ENCODE peak calls at places on chromosomes 4 and X, in four cellular contexts. Z, I, Y and F are unnamed samples.

GRCh38 chrX:119238557-119238956 is 2.5 kb downstream of the PGRMC1 start:
- DNase-seq in Z (no peak), I (no peak), Y (no peak), F (no peak)

GRCh38 chr4:40058854-40059253 is 2.2 kb downstream of the N4BP2 start:
- DNase-seq in Z (no peak), I (no peak), Y (no peak), F (no peak)

GRCh38 chr4:169640261-169640880 is 20.0 kb downstream of the CLCN3 start:
- DNase-seq in Z (no peak), I (no peak), Y (no peak), F (no peak)

GRCh38 chrX:16839852-16840460 is 30.2 kb downstream of the RBBP7 start:
- DNase-seq in Z (no peak), I (no peak), Y (no peak), F (no peak)

GRCh38 chr4:40238008-40238699 is 41.3 kb downstream of the RHOH start:
- DNase-seq in Z (no peak), I (no peak), Y (no peak), F (no peak)

GRCh38 chr4:153750197-153750817 is 9.5 kb downstream of the RNF175 start:
- DNase-seq in Z (peak; percentile 63), I (peak; percentile 76), Y (peak; percentile 16), F (peak; percentile 78)

GRCh38 chr4:964346-965025 is 8.9 kb downstream of the DGKQ start:
- DNase-seq in Z (no peak), I (no peak), Y (no peak), F (no peak)

GRCh38 chrX:123476636-123477219 is 256.1 kb downstream of the THOC2 start:
- DNase-seq in Z (no peak), I (no peak), Y (no peak), F (no peak)

GRCh38 chr4:140125374-140125773 is 28.6 kb downstream of the MAML3 start:
- DNase-seq in Z (no peak), I (no peak), Y (no peak), F (no peak)

GRCh38 chrX:35696760-35697234 is 101.3 kb upstream of the MAGEB16 start:
- DNase-seq in Z (no peak), I (no peak), Y (no peak), F (no peak)

GRCh38 chrX:106035064-106035463 is 3.5 kb downstream of the SERPINA7 start:
- DNase-seq in Z (no peak), I (no peak), Y (no peak), F (no peak)

GRCh38 chrX:123988423-123989116 is 27.1 kb downstream of the STAG2 start:
- DNase-seq in Z (no peak), I (no peak), Y (no peak), F (no peak)

DNA sequence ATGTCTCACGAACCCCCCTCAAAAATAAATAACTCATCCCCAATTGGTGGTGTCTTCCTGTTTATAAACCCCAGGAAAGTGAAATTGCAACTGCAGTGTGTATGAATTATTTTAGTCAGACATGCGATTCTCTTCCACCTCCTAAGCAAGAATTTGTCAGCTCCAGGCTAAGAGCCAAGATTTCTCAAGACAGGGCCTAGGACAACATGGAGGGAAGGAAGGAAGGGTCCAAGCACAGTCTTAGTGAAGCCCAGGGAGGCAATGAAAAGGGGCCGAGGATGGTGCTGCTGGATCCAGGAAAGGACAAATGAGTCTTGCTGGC is 20.0 kb downstream of the SH3KBP1 start:
- DNase-seq in Z (no peak), I (no peak), Y (no peak), F (no peak)
- TF ChIP-seq CTCF in Z (no peak), I (no peak), Y (no peak), F (no peak)

GRCh38 chr4:155759372-155760252 is 791 bp downstream of the GUCY1B1 start:
- DNase-seq in Z (peak; percentile 22), I (peak; percentile 92), Y (peak; percentile 68), F (peak; percentile 44)
- TF ChIP-seq CTCF in Z (no peak), I (no peak), Y (no peak), F (no peak)

DNA sequence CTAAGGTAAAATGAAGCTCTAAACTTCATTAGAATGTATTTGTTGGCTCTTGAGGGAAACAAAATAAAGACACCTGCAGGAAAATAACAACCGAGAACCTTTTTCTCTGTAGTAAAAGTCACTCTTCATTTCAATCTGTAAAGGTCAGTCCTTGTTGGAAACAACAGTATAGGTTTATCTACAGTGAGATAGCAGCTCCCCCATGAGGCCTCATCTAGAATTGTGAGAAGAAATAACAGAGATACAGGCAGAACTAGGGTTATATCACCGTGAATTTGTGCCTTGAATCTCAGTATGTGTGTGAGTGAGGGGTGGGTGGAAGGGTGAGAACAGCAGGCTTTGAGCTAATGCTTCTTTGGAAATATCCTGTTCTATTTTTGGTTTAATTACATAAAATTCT is 107.8 kb upstream of the FMR1 start:
- DNase-seq in Z (no peak), I (no peak), Y (no peak), F (peak; percentile 1)
- TF ChIP-seq CTCF in Z (peak; percentile 18), I (peak; percentile 27), Y (no peak), F (no peak)

GRCh38 chrX:94662665-94663064 is 988.7 kb downstream of the FAM133A start:
- DNase-seq in Z (no peak), I (no peak), Y (no peak), F (no peak)
- TF ChIP-seq CTCF in Z (no peak), I (no peak), Y (no peak), F (no peak)

DNA sequence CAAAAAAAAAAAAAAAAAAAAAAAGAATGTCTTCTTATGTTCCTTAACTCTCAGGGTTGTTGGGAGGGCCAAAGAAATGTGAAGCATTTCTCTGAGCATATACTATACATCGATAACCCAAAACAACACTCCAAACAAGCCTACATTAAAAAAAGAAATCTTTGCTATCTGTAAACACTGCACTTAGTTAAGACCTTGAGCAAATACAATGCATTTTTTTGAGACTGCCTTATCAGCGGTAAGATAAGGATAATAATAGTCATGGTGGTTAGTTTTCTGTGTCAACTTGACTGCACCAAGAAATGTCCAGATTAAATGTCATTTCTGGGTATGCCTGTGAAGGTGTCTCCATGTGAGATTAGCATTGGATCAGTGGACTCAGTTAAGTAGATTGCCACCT is 541.9 kb downstream of the PACRGL start:
- DNase-seq in Z (no peak), I (no peak), Y (no peak), F (no peak)
- TF ChIP-seq CTCF in Z (no peak), I (no peak), Y (no peak), F (no peak)

GRCh38 chrX:54238588-54238987 is 55.5 kb upstream of the FAM120C start:
- DNase-seq in Z (no peak), I (no peak), Y (no peak), F (no peak)

DNA sequence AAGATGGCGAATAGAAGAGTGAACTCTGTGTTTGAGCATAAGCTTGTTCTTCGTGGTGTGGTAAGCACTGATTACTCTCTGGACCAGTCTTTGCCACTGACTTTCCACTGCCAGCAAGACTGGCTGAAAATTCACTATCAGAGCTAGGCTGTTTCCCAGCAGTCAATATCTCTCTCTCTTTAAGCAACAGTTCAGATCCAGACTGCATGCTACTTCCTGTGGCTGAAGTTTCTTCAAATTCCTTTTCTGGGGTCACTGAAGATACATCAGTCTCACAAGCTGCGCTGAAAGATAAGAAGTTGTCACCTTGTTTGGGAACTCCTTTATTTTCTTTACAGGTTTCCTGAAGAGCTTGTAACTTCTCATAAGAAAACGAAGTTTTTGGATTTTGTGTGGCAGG is 54.0 kb upstream of the FAM120C start:
- DNase-seq in Z (no peak), I (no peak), Y (no peak), F (no peak)
- TF ChIP-seq CTCF in Z (no peak), I (no peak), Y (no peak), F (no peak)

DNA sequence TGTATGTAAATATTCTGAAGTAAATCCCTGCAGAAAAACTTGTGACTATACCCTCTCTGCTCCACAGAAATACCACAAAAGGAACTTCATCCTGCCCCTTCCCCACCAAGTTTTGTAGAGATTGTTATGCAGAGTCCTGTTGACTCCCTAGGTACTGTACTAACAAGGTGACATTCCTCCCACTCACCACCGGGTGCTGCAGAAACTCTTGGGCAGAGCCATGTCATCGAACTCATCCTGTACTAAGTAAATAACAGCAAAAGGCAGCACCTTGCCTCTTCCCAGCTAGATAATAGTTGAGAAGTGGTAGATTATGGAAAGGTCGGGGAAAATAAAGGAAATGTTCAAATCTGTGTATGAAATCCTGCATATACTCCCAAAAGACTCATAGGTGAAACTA is 233.3 kb downstream of the STPG2 start:
- DNase-seq in Z (no peak), I (no peak), Y (no peak), F (no peak)
- TF ChIP-seq CTCF in Z (no peak), I (no peak), Y (no peak), F (no peak)

GRCh38 chr4:145101091-145101490 is 3.0 kb downstream of the ABCE1 start:
- DNase-seq in Z (no peak), I (no peak), Y (no peak), F (no peak)

GRCh38 chr4:145098675-145099037 is 545 bp downstream of the ABCE1 start:
- DNase-seq in Z (peak; percentile 42), I (no peak), Y (no peak), F (peak; percentile 6)

GRCh38 chr4:145099653-145100052 is 1.5 kb downstream of the ABCE1 start:
- DNase-seq in Z (no peak), I (no peak), Y (no peak), F (no peak)

GRCh38 chr4:145097331-145097820 is 620 bp downstream of the ANAPC10 start:
- DNase-seq in Z (peak; percentile 18), I (no peak), Y (no peak), F (no peak)

GRCh38 chr4:145097821-145098674 is at the start of the genes ABCE1 and ANAPC10:
- DNase-seq in Z (peak; percentile 96), I (peak; percentile 94), Y (peak; percentile 94), F (peak; percentile 89)
- TF ChIP-seq CTCF in Z (no peak), I (no peak), Y (no peak), F (no peak)

GRCh38 chrX:109485470-109486340 is 3.8 kb upstream of the GUCY2F start:
- DNase-seq in Z (peak; percentile 64), I (peak; percentile 74), Y (peak; percentile 59), F (peak; percentile 50)
- TF ChIP-seq CTCF in Z (peak; percentile 96), I (peak; percentile 99), Y (peak; percentile 90), F (peak; percentile 81)

GRCh38 chr4:94253036-94253435 is 45.4 kb downstream of the SMARCAD1 start:
- DNase-seq in Z (no peak), I (no peak), Y (no peak), F (no peak)

GRCh38 chr4:94251094-94251493 is 43.4 kb downstream of the SMARCAD1 start:
- DNase-seq in Z (no peak), I (no peak), Y (no peak), F (no peak)

GRCh38 chr4:94256144-94256783 is 48.6 kb downstream of the SMARCAD1 start:
- DNase-seq in Z (no peak), I (no peak), Y (no peak), F (no peak)

GRCh38 chr4:94262163-94263016 is 54.7 kb downstream of the SMARCAD1 start:
- DNase-seq in Z (no peak), I (no peak), Y (no peak), F (no peak)

DNA sequence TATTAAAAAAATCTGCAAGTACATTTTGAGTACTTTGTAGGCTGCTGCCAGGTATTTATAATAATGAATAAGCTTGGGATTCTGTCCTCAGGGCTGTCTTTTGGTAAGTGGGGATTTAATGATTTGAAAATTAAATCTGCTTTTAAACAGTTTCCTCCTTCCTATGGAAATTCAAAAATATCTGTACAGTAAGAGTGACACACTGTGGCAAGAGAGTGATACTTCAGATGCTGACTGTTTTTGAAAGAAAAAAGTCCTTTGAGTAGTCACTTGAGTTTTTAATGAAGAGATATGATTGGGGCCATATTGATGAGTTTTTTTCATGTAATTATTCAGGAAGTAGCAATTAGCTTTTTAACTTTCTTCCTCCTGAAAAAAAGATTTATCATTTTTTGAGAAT is 49.2 kb downstream of the SMARCAD1 start:
- DNase-seq in Z (no peak), I (no peak), Y (no peak), F (no peak)
- TF ChIP-seq CTCF in Z (no peak), I (no peak), Y (no peak), F (no peak)